ENCODE peak calls at places on chromosomes 13 and 19, in five cellular contexts. L is gastrocnemius medialis, Z is uterus, Y is body of pancreas, Q is IMR-90. P is an unnamed sample. For H3K27me3, the result is how much of the 10 kb centered on the place peaks cover.

GRCh38 chr13:21668665-21669599 is 1.9 kb upstream of the FGF9 start:
- DNase-seq in L (no peak), Z (no peak), Y (peak), Q (peak), P (no peak)

GRCh38 chr13:60170414-60170813 is 6.7 kb upstream of the DIAPH3 start:
- DNase-seq in L (no peak), Z (no peak), Y (no peak), Q (no peak), P (no peak)

GRCh38 chr13:92938481-92939020 is 288.1 kb upstream of the GPC6 start:
- DNase-seq in L (no peak), Z (no peak), Y (no peak), Q (no peak), P (no peak)

GRCh38 chr13:39501711-39502324 is 101.2 kb downstream of the LHFPL6 start:
- DNase-seq in L (no peak), Z (no peak), Y (no peak), Q (no peak), P (no peak)

GRCh38 chr19:35513231-35513974 is at the start of gene DMKN:
- DNase-seq in L (no peak), Z (no peak), Y (no peak), Q (peak), P (no peak)

GRCh38 chr13:31444266-31444862 is 244.6 kb downstream of the B3GLCT start:
- DNase-seq in L (peak), Z (no peak), Y (peak), Q (no peak), P (no peak)

GRCh38 chr19:1250374-1251232 is 2.2 kb downstream of the MIDN start:
- DNase-seq in L (no peak), Z (peak), Y (peak), Q (peak), P (no peak)

GRCh38 chr13:32791545-32792172 is 205.4 kb downstream of the PDS5B start:
- DNase-seq in L (no peak), Z (no peak), Y (no peak), Q (peak), P (no peak)

GRCh38 chr13:105579821-105580707 is 955.4 kb downstream of the EFNB2 start:
- DNase-seq in L (no peak), Z (no peak), Y (no peak), Q (no peak), P (no peak)

GRCh38 chr19:40247735-40248262 is 21.3 kb upstream of the CCNP start:
- DNase-seq in L (no peak), Z (no peak), Y (no peak), Q (no peak), P (no peak)

GRCh38 chr19:36526581-36526980 is 1.5 kb downstream of the ZNF260 start:
- DNase-seq in L (no peak), Z (no peak), Y (no peak), Q (no peak), P (no peak)

GRCh38 chr19:19566306-19566705 is 28.2 kb downstream of the CILP2 start:
- DNase-seq in L (no peak), Z (no peak), Y (no peak), Q (peak), P (no peak)

GRCh38 chr13:52838433-52839107 is 9.9 kb downstream of the PCDH8 start:
- DNase-seq in L (no peak), Z (no peak), Y (no peak), Q (no peak), P (no peak)

GRCh38 chr19:33177417-33177976 is 16.6 kb upstream of the LRP3 start:
- DNase-seq in L (no peak), Z (no peak), Y (no peak), Q (no peak), P (no peak)

GRCh38 chr13:50993908-50994307 is 84.3 kb downstream of the RNASEH2B start:
- DNase-seq in L (no peak), Z (peak), Y (no peak), Q (no peak), P (no peak)

GRCh38 chr13:101930331-101930730 is 471.5 kb downstream of the FGF14 start:
- DNase-seq in L (no peak), Z (no peak), Y (no peak), Q (peak), P (no peak)

GRCh38 chr13:29901714-29902631 is 51.6 kb upstream of the UBL3 start:
- DNase-seq in L (no peak), Z (peak), Y (peak), Q (peak), P (no peak)

GRCh38 chr19:49347191-49347590 is 12.0 kb downstream of the CD37 start:
- DNase-seq in L (no peak), Z (no peak), Y (no peak), Q (no peak), P (no peak)

GRCh38 chr19:14473073-14473790 is 1.9 kb downstream of the PTGER1 start:
- DNase-seq in L (no peak), Z (no peak), Y (no peak), Q (no peak), P (no peak)

GRCh38 chr13:87274209-87274819 is 396.9 kb upstream of the SLITRK5 start:
- DNase-seq in L (no peak), Z (no peak), Y (peak), Q (peak), P (no peak)

GRCh38 chr19:45428385-45429231 is 4.9 kb upstream of the ERCC1 start:
- DNase-seq in L (peak), Z (peak), Y (peak), Q (peak), P (no peak)

GRCh38 chr13:70490320-70490935 is 382.2 kb upstream of the KLHL1 start:
- DNase-seq in L (no peak), Z (no peak), Y (no peak), Q (no peak), P (no peak)

DNA sequence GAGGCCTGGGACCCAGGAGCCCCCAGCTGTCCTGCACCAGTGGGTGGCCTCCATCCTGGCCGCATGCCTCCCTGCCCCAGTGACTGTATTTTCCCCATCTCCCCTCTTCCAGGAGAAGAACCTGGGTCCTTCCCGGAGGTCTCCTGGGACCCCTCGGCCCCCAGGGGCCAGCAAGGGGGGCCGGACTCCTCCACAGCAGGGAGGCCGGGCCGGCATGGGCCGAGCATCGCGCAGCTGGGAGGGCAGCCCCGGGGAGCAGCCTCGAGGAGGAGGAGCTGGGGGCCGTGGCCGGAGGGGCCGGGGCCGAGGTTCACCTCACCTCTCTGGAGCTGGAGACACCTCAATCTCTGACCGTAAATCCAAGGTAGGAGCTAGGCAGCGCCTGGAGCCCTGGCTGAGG is 4.2 kb downstream of the CCDC9 start:
- DNase-seq in L (no peak), Z (no peak), Y (no peak), Q (no peak), P (no peak)
- TF ChIP-seq POLR2A in L (no peak), Z (no peak), Y (no peak), Q (no peak), P (no peak)

GRCh38 chr13:42035905-42036521 is 12.4 kb upstream of the DGKH start:
- DNase-seq in L (no peak), Z (no peak), Y (no peak), Q (no peak), P (no peak)
- H3K27me3 ChIP-seq in L (under half), Z (under half), Y (under half), Q (under half), P (under half)

DNA sequence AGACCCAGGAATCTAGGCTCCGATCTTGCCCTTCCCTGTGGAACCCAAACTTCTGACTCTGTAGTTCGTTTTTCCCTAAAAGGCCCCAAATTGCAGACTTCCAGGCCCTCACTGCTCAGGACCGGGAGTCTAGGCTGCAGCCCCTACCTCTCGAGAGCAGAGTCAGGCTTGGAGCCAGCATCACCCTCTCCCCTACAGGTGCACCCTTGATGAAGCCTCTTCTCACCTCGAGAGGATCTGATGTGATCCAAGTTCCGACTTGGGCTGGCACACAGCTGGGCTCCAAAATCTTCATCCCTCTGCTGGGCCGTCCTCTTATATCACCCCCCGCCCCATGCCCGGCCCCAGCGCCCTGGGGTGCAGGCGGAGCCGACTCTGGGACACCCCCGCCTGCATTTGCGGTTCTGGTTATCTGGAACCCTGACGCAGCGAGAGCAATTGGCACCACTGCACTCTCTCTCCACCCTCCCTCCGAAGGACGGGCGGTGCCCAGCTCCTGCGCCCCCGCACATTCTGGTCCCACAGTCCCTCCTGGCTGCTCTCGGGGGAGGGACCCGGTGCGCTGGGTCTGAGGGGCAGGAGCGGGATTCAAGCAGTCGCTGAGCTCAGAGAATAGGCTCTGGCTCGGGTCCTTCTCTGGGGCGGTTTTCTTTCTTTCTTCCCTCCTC is at the start of gene KLK7:
- DNase-seq in L (no peak), Z (no peak), Y (no peak), Q (no peak), P (no peak)
- H3K4me3 ChIP-seq in L (no peak), Z (no peak), Y (no peak), Q (no peak), P (no peak)

GRCh38 chr19:29610213-29610573 is 4.1 kb downstream of the POP4 start:
- DNase-seq in L (no peak), Z (no peak), Y (no peak), Q (no peak), P (no peak)
- TF ChIP-seq POLR2A in L (no peak), Z (no peak), Y (no peak), Q (no peak), P (no peak)

GRCh38 chr13:109666656-109667448 is 119.5 kb downstream of the IRS2 start:
- DNase-seq in L (no peak), Z (no peak), Y (no peak), Q (peak), P (no peak)

GRCh38 chr13:109668433-109669233 is 117.8 kb downstream of the IRS2 start:
- DNase-seq in L (no peak), Z (no peak), Y (no peak), Q (no peak), P (no peak)

GRCh38 chr13:109665781-109666249 is 120.6 kb downstream of the IRS2 start:
- DNase-seq in L (no peak), Z (no peak), Y (no peak), Q (no peak), P (no peak)

GRCh38 chr13:109669234-109669612 is 117.2 kb downstream of the IRS2 start:
- DNase-seq in L (no peak), Z (no peak), Y (no peak), Q (no peak), P (no peak)

GRCh38 chr13:109667754-109668360 is 118.5 kb downstream of the IRS2 start:
- DNase-seq in L (no peak), Z (no peak), Y (no peak), Q (no peak), P (no peak)
- H3K27me3 ChIP-seq in L (under half), Z (under half), Y (under half), Q (under half), P (under half)

GRCh38 chr13:75873499-75873898 is 237.4 kb downstream of the LMO7 start:
- DNase-seq in L (no peak), Z (no peak), Y (no peak), Q (no peak), P (no peak)

GRCh38 chr13:75876371-75877050 is 240.4 kb downstream of the LMO7 start:
- DNase-seq in L (peak), Z (peak), Y (peak), Q (peak), P (no peak)

GRCh38 chr13:75879656-75880055 is 243.5 kb downstream of the LMO7 start:
- DNase-seq in L (no peak), Z (no peak), Y (no peak), Q (no peak), P (no peak)

GRCh38 chr13:75875450-75875849 is 239.3 kb downstream of the LMO7 start:
- DNase-seq in L (no peak), Z (no peak), Y (no peak), Q (no peak), P (no peak)

GRCh38 chr13:75877092-75877491 is 241.0 kb downstream of the LMO7 start:
- DNase-seq in L (no peak), Z (no peak), Y (no peak), Q (no peak), P (no peak)
- H3K4me3 ChIP-seq in L (no peak), Z (no peak), Y (no peak), Q (no peak), P (no peak)

P was measured in vagina.